ENCODE peak calls at places on chromosomes 12 and 14, in four cellular contexts. M is psoas muscle, C is HepG2, D is GM12864. S is an unnamed sample.

GRCh38 chr12:33180921-33181320 is 258.7 kb downstream of the SYT10 start:
- DNase-seq in C (peak), D (no peak), M (no peak), S (no peak)

GRCh38 chr12:3700861-3701260 is 52.0 kb downstream of the CRACR2A start:
- DNase-seq in M (no peak), C (no peak), D (no peak), S (peak)

GRCh38 chr14:92280554-92281262 is 42.3 kb upstream of the SLC24A4 start:
- DNase-seq in D (no peak), C (no peak), M (no peak), S (no peak)

GRCh38 chr14:58708004-58708403 is 70.2 kb downstream of the DACT1 start:
- DNase-seq in C (no peak), M (no peak), D (no peak), S (no peak)

GRCh38 chr12:27787559-27787958 is 7.5 kb upstream of the MANSC4 start:
- DNase-seq in D (no peak), M (no peak), C (no peak), S (no peak)

GRCh38 chr14:65102441-65103149 is at the start of gene MAX:
- DNase-seq in M (peak), C (peak), D (peak), S (peak)

GRCh38 chr12:13146539-13146938 is 43.1 kb upstream of the GSG1 start:
- DNase-seq in M (peak), D (no peak), C (no peak), S (no peak)

GRCh38 chr14:55671641-55672040 is 91.6 kb downstream of the KTN1 start:
- DNase-seq in C (no peak), M (no peak), D (no peak), S (no peak)

GRCh38 chr14:51488569-51489220 is 163.0 kb upstream of the FRMD6 start:
- DNase-seq in M (no peak), C (no peak), D (no peak), S (no peak)

GRCh38 chr14:61894452-61895077 is 132.3 kb downstream of the SNAPC1 start:
- DNase-seq in D (peak), M (peak), C (peak), S (peak)

GRCh38 chr14:45251912-45252311 is 1.1 kb downstream of the MIS18BP1 start:
- DNase-seq in M (no peak), C (peak), D (peak), S (no peak)

DNA sequence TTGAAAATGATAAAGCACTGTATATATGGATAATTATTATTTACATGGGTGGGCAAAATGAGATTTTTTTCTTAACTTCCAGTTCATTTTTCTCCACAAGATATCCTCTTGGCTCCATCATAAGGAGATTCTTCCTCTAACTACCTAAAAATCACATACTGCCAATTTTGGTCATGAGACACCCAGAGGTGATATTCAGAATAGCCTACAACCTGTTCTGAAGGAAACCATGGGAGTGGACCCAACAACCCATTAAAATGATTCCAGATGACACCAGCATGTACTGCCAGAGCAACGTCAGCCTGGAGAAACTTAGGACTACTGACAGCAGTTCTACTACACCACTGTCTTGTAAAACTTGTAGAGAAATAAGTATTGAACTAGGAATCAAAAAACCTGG is 136.3 kb upstream of the TMPO start:
- DNase-seq in D (no peak), C (no peak), M (no peak), S (no peak)
- TF ChIP-seq CTCF in D (no peak), C (no peak), M (no peak), S (no peak)

GRCh38 chr14:102928412-102929348 is 6.2 kb downstream of the AMN start:
- DNase-seq in D (no peak), C (no peak), M (peak), S (no peak)

GRCh38 chr14:102929349-102930137 is 7.1 kb downstream of the AMN start:
- DNase-seq in C (no peak), M (no peak), D (no peak), S (no peak)

GRCh38 chr14:102930753-102931579 is 8.5 kb downstream of the AMN start:
- DNase-seq in D (no peak), C (no peak), M (no peak), S (no peak)

GRCh38 chr14:102931580-102932285 is 9.3 kb downstream of the AMN start:
- DNase-seq in C (no peak), D (no peak), M (no peak), S (no peak)

DNA sequence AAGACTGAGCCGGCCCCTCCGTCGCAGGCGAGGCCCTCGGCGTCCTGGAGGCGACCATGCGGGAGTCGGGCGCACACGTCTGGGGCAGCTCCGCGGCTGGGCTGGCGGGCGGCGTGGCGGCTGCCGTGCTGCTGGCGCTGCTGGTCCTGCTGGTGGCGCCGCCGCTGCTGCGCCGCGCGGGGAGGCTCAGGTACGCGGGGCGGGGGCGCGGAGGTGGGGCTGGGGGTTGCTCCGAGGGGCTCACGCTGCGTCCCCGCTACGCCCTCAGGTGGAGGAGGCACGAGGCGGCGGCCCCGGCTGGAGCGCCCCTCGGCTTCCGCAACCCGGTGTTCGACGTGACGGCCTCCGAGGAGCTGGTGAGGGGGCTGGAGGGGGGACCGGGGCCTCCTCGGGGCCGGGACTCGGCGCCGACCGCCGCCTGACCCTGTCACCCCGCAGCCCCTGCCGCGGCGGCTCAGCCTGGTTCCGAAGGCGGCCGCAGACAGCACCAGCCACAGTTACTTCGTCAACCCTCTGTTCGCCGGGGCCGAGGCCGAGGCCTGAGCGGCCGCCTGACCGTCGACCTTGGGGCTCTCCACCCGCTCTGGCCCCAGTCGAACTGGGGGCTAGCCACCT is 7.8 kb downstream of the AMN start:
- DNase-seq in D (no peak), M (no peak), C (no peak), S (no peak)
- H3K4me3 ChIP-seq in D (no peak), M (peak), C (no peak), S (no peak)

GRCh38 chr14:75196064-75196463 is 19.7 kb upstream of the TMED10 start:
- DNase-seq in M (no peak), D (no peak), C (no peak), S (no peak)
- TF ChIP-seq CTCF in M (no peak), D (no peak), C (no peak), S (no peak)

GRCh38 chr12:81520064-81520945 is 238.8 kb downstream of the PPFIA2 start:
- DNase-seq in D (no peak), C (peak), M (no peak), S (no peak)
- H3K4me3 ChIP-seq in D (no peak), C (peak), M (peak), S (no peak)

GRCh38 chr12:19131020-19131431 is 1.5 kb downstream of the PLEKHA5 start:
- DNase-seq in D (no peak), C (peak), M (no peak), S (no peak)

GRCh38 chr12:19127270-19127669 is 2.3 kb upstream of the PLEKHA5 start:
- DNase-seq in D (no peak), C (no peak), M (no peak), S (no peak)

GRCh38 chr12:19129121-19129485 is 430 bp upstream of the PLEKHA5 start:
- DNase-seq in C (no peak), D (no peak), M (no peak), S (no peak)

GRCh38 chr12:19130224-19131019 is 889 bp downstream of the PLEKHA5 start:
- DNase-seq in M (peak), C (no peak), D (no peak), S (no peak)

GRCh38 chr12:19129486-19130223 is at the start of gene PLEKHA5:
- DNase-seq in D (no peak), M (peak), C (peak), S (no peak)
- TF ChIP-seq CTCF in D (no peak), M (no peak), C (peak), S (peak)

DNA sequence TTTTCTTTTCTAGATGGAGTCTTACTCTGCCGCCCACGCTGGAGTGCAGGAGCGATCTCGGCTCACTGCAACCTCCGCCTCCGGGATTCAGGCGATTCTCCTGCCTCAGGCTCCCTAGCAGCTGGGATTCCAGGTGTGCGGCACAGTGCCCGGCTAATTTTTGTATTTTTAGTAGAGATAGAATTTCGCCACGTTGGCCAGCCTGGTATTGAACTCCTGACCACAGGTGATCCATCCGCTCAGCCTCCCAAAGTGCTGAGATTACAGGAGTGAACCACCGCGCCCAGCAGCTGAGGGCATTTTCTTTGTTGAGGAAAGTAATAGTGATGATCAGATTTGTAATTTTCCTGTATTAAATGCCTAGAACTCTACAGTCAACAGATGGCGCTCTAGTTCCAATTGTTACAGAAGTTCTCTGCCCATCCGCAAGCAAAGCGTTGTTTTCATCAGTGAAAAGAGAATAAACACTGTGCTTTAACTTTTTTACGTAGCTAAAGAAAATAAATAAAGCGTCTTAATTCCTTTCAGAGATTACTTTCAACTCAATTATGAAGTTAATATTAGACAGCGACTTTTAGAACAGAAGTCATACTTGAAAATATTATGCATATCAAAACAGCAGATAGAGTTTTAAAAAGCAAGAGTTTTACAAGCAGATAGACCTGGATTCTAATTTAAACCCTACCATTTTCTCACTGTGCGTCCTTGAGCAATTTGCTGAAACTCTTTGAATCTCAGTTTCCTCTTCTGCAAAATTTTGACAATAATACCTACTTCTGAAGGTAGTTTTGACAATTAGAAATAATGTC is 335.1 kb downstream of the DUSP6 start:
- DNase-seq in C (peak), M (peak), D (no peak), S (no peak)
- H3K4me3 ChIP-seq in C (no peak), M (no peak), D (no peak), S (peak)

GRCh38 chr12:22100952-22101748 is 55.1 kb downstream of the CMAS start:
- DNase-seq in C (peak), D (peak), M (no peak), S (peak)
- TF ChIP-seq CTCF in C (peak), D (peak), M (peak), S (peak)

GRCh38 chr12:25970916-25971674 is 12.6 kb downstream of the RASSF8 start:
- DNase-seq in C (no peak), M (no peak), D (no peak), S (no peak)

GRCh38 chr12:25972783-25973182 is 14.3 kb downstream of the RASSF8 start:
- DNase-seq in M (no peak), D (no peak), C (no peak), S (no peak)

GRCh38 chr12:25971675-25972035 is 13.2 kb downstream of the RASSF8 start:
- DNase-seq in M (no peak), D (no peak), C (no peak), S (no peak)

GRCh38 chr12:25965682-25966081 is 7.2 kb downstream of the RASSF8 start:
- DNase-seq in C (no peak), M (no peak), D (no peak), S (no peak)

DNA sequence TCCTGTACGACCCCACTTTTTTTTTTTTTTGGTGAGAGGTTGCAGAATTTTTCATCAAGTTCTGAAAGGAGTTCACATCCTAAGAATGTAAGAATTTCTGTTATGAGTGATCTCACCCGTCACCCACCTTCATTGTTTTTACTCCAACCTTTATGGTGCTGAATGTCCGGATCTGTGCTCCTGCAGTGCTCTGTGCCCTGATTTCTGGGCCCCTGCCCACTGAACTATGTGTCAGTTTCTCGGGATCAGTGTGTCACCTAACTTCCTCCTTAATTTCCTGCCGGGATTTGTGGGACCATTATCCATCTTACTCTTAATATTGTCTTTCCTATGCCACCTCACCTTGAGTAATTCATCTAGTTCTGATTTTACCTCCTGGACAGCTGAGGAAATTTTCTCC is 11.6 kb downstream of the RASSF8 start:
- DNase-seq in D (no peak), M (no peak), C (no peak), S (no peak)
- H3K4me3 ChIP-seq in D (no peak), M (no peak), C (no peak), S (no peak)

DNA sequence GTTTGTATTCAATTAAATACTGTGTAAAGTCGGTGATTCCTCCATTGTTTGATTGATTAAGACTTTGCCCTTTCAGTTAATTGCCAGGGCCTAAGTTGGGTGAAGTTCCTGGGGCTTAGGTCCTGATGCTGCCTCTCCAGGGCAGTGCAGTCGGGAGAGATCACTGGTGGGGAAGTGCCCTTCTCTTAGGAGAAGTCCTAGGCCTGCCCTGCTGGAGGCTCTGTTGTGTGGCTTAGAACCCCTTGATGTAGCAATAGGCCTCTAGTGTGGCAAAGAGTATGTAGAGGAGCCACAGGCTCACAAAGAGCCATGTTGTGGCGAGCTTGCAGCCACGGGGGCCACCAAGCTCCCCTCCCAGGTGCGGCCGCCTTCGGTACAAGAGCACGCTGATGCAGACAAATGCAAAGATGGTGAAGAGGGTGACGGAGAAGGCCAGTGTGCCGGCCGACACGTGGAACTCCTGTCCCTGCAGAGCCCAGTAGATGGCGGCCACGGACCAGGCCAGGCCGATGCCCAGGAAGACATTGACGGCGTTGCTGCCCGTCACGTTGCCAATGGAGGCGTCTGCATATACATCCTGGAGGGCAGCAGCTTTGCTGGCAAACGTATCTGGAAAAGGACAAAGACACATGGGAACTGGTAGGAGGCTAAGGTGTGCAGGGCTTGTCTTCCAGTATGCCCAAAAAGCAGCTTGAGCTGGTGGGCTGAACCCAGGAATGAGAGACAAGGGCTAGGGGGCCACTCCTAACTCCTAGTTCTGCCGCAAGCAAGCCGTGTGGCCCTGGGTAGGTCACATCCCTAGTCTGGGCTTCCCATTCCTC is 142.8 kb downstream of the SLC8A3 start:
- DNase-seq in D (no peak), C (peak), M (peak), S (no peak)
- TF ChIP-seq CTCF in D (peak), C (peak), M (peak), S (peak)

DNA sequence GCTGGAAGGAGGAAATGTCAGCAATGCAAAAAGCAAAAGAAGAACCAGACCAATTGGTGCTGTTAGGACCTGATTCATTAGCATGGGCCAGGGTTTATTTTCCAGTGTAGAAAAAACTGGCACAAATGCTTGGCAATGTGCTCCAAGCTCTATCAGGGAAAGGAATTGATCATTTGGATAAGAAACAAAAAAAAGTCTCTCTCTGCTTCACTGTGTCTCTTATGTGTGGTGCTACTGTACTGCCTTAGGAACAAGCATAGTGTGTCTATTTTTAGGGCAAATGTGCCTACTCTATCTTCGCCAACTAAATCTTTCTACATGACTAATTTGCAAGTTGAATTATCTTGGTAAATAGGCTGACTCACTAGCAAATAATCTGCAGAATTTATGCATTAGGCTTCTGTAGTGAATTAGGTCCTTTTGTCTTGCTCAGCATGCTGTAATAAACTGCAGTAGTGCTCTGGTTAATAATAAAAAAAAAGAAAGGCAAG is 236.7 kb downstream of the MDGA2 start:
- DNase-seq in C (no peak), D (no peak), M (no peak), S (no peak)
- H3K4me3 ChIP-seq in C (no peak), D (no peak), M (no peak), S (no peak)

S was measured in AG04449.